ENCODE peak calls at places on chromosome 3, in six cellular contexts. One of them, this sample, is unnamed.

GRCh38 chr3:9820543-9820942 is 10.5 kb downstream of the TTLL3 start:
- DNase-seq in AG04450: no peak
- DNase-seq in colonic mucosa: no peak
- DNase-seq in kidney: no peak
- DNase-seq in fibroblast of lung: no peak
- DNase-seq in stomach: no peak
- DNase-seq in this sample: no peak

GRCh38 chr3:32888739-32889138 is 62.7 kb upstream of the CCR4 start:
- DNase-seq in AG04450: no peak
- DNase-seq in colonic mucosa: no peak
- DNase-seq in kidney: no peak
- DNase-seq in fibroblast of lung: no peak
- DNase-seq in stomach: no peak
- DNase-seq in this sample: no peak

GRCh38 chr3:194487289-194488006 is 646 bp upstream of the ATP13A3 start:
- DNase-seq in AG04450: no peak
- DNase-seq in colonic mucosa: peak; percentile 60
- DNase-seq in kidney: peak; percentile 83
- DNase-seq in fibroblast of lung: no peak
- DNase-seq in stomach: peak; percentile 48
- DNase-seq in this sample: peak; percentile 15

GRCh38 chr3:14795996-14796395 is 22.8 kb upstream of the FGD5 start:
- DNase-seq in AG04450: no peak
- DNase-seq in colonic mucosa: no peak
- DNase-seq in kidney: no peak
- DNase-seq in fibroblast of lung: no peak
- DNase-seq in stomach: no peak
- DNase-seq in this sample: no peak

GRCh38 chr3:156513619-156514018 is 41.3 kb downstream of the SSR3 start:
- DNase-seq in AG04450: no peak
- DNase-seq in colonic mucosa: no peak
- DNase-seq in kidney: no peak
- DNase-seq in fibroblast of lung: no peak
- DNase-seq in stomach: no peak
- DNase-seq in this sample: no peak

GRCh38 chr3:186277268-186277909 is 84.6 kb downstream of the DGKG start:
- DNase-seq in AG04450: peak; percentile 37
- DNase-seq in colonic mucosa: no peak
- DNase-seq in kidney: no peak
- DNase-seq in fibroblast of lung: peak; percentile 77
- DNase-seq in stomach: no peak
- DNase-seq in this sample: no peak

GRCh38 chr3:107994954-107995715 is 95.7 kb downstream of the CD47 start:
- DNase-seq in AG04450: no peak
- DNase-seq in colonic mucosa: no peak
- DNase-seq in kidney: no peak
- DNase-seq in fibroblast of lung: no peak
- DNase-seq in stomach: no peak
- DNase-seq in this sample: no peak

GRCh38 chr3:30504939-30505338 is 101.5 kb upstream of the TGFBR2 start:
- DNase-seq in AG04450: no peak
- DNase-seq in colonic mucosa: no peak
- DNase-seq in kidney: no peak
- DNase-seq in fibroblast of lung: no peak
- DNase-seq in stomach: no peak
- DNase-seq in this sample: no peak

GRCh38 chr3:120181632-120182031 is 87.4 kb upstream of the GSK3B start:
- DNase-seq in AG04450: no peak
- DNase-seq in colonic mucosa: no peak
- DNase-seq in kidney: no peak
- DNase-seq in fibroblast of lung: no peak
- DNase-seq in stomach: no peak
- DNase-seq in this sample: no peak

GRCh38 chr3:27213450-27213849 is 155.7 kb downstream of the NEK10 start:
- DNase-seq in AG04450: no peak
- DNase-seq in colonic mucosa: no peak
- DNase-seq in kidney: no peak
- DNase-seq in fibroblast of lung: no peak
- DNase-seq in stomach: no peak
- DNase-seq in this sample: no peak

GRCh38 chr3:129809297-129809696 is 84.2 kb downstream of the TMCC1 start:
- DNase-seq in AG04450: no peak
- DNase-seq in colonic mucosa: no peak
- DNase-seq in kidney: no peak
- DNase-seq in fibroblast of lung: no peak
- DNase-seq in stomach: no peak
- DNase-seq in this sample: no peak

GRCh38 chr3:183122257-183122932 is 23.1 kb upstream of the MCCC1 start:
- DNase-seq in AG04450: no peak
- DNase-seq in colonic mucosa: no peak
- DNase-seq in kidney: no peak
- DNase-seq in fibroblast of lung: peak; percentile 85
- DNase-seq in stomach: no peak
- DNase-seq in this sample: no peak

GRCh38 chr3:38039899-38040261 is 872 bp downstream of the DLEC1 start:
- DNase-seq in AG04450: no peak
- DNase-seq in colonic mucosa: peak; percentile 73
- DNase-seq in kidney: no peak
- DNase-seq in fibroblast of lung: peak; percentile 60
- DNase-seq in stomach: peak; percentile 71
- DNase-seq in this sample: peak; percentile 59

GRCh38 chr3:27728195-27729087 is 6.3 kb upstream of the EOMES start:
- DNase-seq in AG04450: no peak
- DNase-seq in colonic mucosa: no peak
- DNase-seq in kidney: no peak
- DNase-seq in fibroblast of lung: no peak
- DNase-seq in stomach: no peak
- DNase-seq in this sample: no peak

GRCh38 chr3:44831241-44831640 is 30.5 kb upstream of the TMEM42 start:
- DNase-seq in AG04450: no peak
- DNase-seq in colonic mucosa: no peak
- DNase-seq in kidney: no peak
- DNase-seq in fibroblast of lung: no peak
- DNase-seq in stomach: no peak
- DNase-seq in this sample: no peak

GRCh38 chr3:44842376-44842775 is 19.3 kb upstream of the TMEM42 start:
- DNase-seq in AG04450: no peak
- DNase-seq in colonic mucosa: no peak
- DNase-seq in kidney: no peak
- DNase-seq in fibroblast of lung: no peak
- DNase-seq in stomach: no peak
- DNase-seq in this sample: no peak

GRCh38 chr3:72041531-72041930 is 256.6 kb upstream of the PROK2 start:
- DNase-seq in AG04450: no peak
- DNase-seq in colonic mucosa: no peak
- DNase-seq in kidney: no peak
- DNase-seq in fibroblast of lung: peak; percentile 38
- DNase-seq in stomach: no peak
- DNase-seq in this sample: no peak

GRCh38 chr3:187709155-187709554 is 6.8 kb upstream of the RTP2 start:
- DNase-seq in AG04450: no peak
- DNase-seq in colonic mucosa: no peak
- DNase-seq in kidney: no peak
- DNase-seq in fibroblast of lung: no peak
- DNase-seq in stomach: no peak
- DNase-seq in this sample: no peak

GRCh38 chr3:4410174-4410573 is 56.9 kb downstream of the SUMF1 start:
- DNase-seq in AG04450: no peak
- DNase-seq in colonic mucosa: no peak
- DNase-seq in kidney: no peak
- DNase-seq in fibroblast of lung: no peak
- DNase-seq in stomach: no peak
- DNase-seq in this sample: no peak

GRCh38 chr3:117524890-117525289 is 815.3 kb downstream of the TUSC7 start:
- DNase-seq in AG04450: peak; percentile 26
- DNase-seq in colonic mucosa: no peak
- DNase-seq in kidney: no peak
- DNase-seq in fibroblast of lung: peak; percentile 67
- DNase-seq in stomach: no peak
- DNase-seq in this sample: no peak

DNA sequence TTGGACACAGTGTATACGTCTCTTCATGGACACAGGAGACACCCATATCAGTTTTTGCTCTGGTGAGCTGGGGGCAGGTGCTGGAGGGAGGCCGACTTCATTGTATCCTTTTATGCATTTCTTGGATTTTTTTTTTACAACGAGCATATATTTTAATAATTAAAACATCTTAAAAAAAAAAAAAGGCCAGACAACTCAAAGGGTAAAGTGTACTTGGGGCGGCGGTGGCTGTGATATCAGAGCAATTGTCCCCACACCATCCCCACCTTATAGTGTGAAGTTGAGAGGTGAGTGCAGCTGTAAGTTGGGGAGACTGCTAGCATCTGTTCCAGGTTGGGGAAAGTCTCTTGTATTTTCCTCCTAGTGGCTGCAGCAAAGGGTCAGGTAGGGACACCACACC is 12.0 kb upstream of the PLXNA1 start:
- DNase-seq in AG04450: no peak
- DNase-seq in colonic mucosa: no peak
- DNase-seq in kidney: no peak
- DNase-seq in fibroblast of lung: no peak
- DNase-seq in stomach: no peak
- DNase-seq in this sample: no peak
- TF ChIP-seq CTCF in AG04450: no peak
- TF ChIP-seq CTCF in colonic mucosa: no peak
- TF ChIP-seq CTCF in kidney: no peak
- TF ChIP-seq CTCF in fibroblast of lung: no peak
- TF ChIP-seq CTCF in stomach: no peak
- TF ChIP-seq CTCF in this sample: no peak

GRCh38 chr3:52218454-52218853 is 7.0 kb downstream of the TLR9 start:
- DNase-seq in AG04450: no peak
- DNase-seq in colonic mucosa: no peak
- DNase-seq in kidney: no peak
- DNase-seq in fibroblast of lung: no peak
- DNase-seq in stomach: no peak
- DNase-seq in this sample: no peak

GRCh38 chr3:52215351-52215750 is 10.1 kb downstream of the TLR9 start:
- DNase-seq in AG04450: no peak
- DNase-seq in colonic mucosa: no peak
- DNase-seq in kidney: no peak
- DNase-seq in fibroblast of lung: no peak
- DNase-seq in stomach: no peak
- DNase-seq in this sample: no peak

GRCh38 chr3:52218026-52218425 is 7.4 kb downstream of the TLR9 start:
- DNase-seq in AG04450: no peak
- DNase-seq in colonic mucosa: no peak
- DNase-seq in kidney: no peak
- DNase-seq in fibroblast of lung: no peak
- DNase-seq in stomach: no peak
- DNase-seq in this sample: no peak

GRCh38 chr3:52217409-52217805 is 8.0 kb downstream of the TLR9 start:
- DNase-seq in AG04450: no peak
- DNase-seq in colonic mucosa: no peak
- DNase-seq in kidney: no peak
- DNase-seq in fibroblast of lung: no peak
- DNase-seq in stomach: no peak
- DNase-seq in this sample: no peak

DNA sequence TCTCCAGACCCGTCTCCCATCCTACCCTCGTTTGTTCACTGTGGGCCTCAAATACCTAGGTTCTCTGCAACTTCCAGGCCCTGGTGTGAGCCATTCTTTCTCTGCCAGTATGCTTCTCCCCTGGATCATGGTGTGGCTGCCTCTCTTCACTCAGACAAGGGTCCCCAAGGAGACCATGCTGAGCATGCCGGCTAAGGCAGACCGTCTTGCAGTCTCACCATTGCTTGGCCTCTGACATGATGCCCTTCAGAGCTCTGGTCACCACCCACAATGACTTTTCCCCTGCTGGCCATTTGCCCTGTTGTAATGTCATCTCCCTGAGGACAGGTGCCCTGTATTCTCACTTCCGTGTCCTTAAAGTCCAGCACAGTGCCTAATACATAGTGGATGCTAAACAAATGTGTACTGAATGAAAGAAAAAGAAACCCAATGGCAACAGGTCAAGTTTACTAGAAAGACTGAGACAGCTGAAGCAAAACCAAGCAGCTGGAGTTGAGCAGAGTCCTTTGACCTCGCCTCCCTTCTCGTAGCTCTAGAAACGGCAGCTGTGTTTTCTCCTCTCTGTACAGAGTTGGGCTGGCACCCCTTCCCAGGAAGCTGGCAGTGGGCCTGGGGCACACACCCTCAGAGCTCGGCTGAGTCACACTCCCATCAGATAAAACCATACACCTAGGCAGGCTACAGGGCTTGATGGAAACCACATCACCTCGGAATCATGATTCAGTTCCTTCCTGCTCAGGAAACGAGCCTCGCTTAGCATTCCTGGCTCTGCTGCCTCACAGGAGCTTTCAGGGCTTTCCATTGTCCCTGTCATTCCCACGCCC is 8.6 kb downstream of the TLR9 start:
- DNase-seq in AG04450: peak; percentile 46
- DNase-seq in colonic mucosa: peak; percentile 92
- DNase-seq in kidney: peak; percentile 91
- DNase-seq in fibroblast of lung: peak; percentile 92
- DNase-seq in stomach: peak; percentile 97
- DNase-seq in this sample: peak; percentile 73
- H3K9me3 ChIP-seq in AG04450: no peaks in the 10 kb centered on the region
- H3K9me3 ChIP-seq in colonic mucosa: no peaks in the 10 kb centered on the region
- H3K9me3 ChIP-seq in kidney: no peaks in the 10 kb centered on the region
- H3K9me3 ChIP-seq in fibroblast of lung: no peaks in the 10 kb centered on the region
- H3K9me3 ChIP-seq in stomach: no peaks in the 10 kb centered on the region
- H3K9me3 ChIP-seq in this sample: no peaks in the 10 kb centered on the region

GRCh38 chr3:69433938-69434263 is 48.0 kb upstream of the FRMD4B start:
- DNase-seq in AG04450: no peak
- DNase-seq in colonic mucosa: no peak
- DNase-seq in kidney: no peak
- DNase-seq in fibroblast of lung: peak; percentile 72
- DNase-seq in stomach: no peak
- DNase-seq in this sample: no peak
- H3K27ac ChIP-seq in AG04450: no peak overlapping the region
- H3K27ac ChIP-seq in colonic mucosa: no peak overlapping the region
- H3K27ac ChIP-seq in kidney: no peak overlapping the region
- H3K27ac ChIP-seq in fibroblast of lung: no peak overlapping the region
- H3K27ac ChIP-seq in stomach: no peak overlapping the region
- H3K27ac ChIP-seq in this sample: no peak overlapping the region

DNA sequence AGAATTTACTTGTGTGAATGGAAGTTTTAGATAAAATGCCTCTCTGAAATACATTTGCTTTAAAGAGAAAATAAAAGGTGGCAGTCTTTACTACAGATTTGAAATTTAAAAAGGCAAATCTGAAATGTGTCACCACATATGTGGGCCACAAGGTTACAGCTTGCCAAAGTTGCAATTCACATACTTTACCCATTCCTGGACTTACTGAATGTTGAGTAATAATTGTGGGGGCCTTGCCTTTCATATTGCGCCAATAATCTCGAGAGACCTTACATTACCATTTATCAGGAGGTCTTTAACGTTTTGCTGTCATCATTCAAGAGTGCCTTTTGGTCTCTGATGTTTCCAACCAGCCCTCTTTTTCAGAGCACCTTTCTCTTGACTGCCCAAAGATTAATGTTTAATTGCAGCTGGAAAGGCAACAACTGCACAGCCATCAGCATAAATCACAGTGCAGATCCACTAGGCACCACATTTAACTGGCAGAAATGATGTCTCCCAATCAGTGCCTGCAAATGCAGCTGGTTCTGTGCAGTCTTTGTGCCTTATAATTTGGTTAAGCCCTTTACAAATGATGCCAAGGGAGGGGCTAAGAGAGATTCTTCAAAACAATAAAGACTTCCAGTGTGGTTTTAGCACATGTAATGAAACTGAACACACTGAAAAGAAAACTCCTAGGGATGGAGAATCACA is 206.8 kb downstream of the MAGI1 start:
- DNase-seq in AG04450: peak; percentile 33
- DNase-seq in colonic mucosa: no peak
- DNase-seq in kidney: no peak
- DNase-seq in fibroblast of lung: peak; percentile 83
- DNase-seq in stomach: no peak
- DNase-seq in this sample: no peak
- TF ChIP-seq CTCF in AG04450: no peak
- TF ChIP-seq CTCF in colonic mucosa: no peak
- TF ChIP-seq CTCF in kidney: no peak
- TF ChIP-seq CTCF in fibroblast of lung: no peak
- TF ChIP-seq CTCF in stomach: no peak
- TF ChIP-seq CTCF in this sample: no peak

This sample was measured in CD4-positive, alpha-beta T cell.